ENCODE peak calls at places on chromosomes 16 and 17, in five cellular contexts. B is astrocyte of the spinal cord, R is RWPE1, P is retinal pigment epithelial cell, U is bronchial epithelial cell. S is an unnamed sample.

GRCh38 chr17:29018788-29019474 is 13.1 kb upstream of the SEZ6 start:
- DNase-seq in B (no peak), R (no peak), P (no peak), U (no peak), S (no peak)

GRCh38 chr16:89668790-89669158 is 11.1 kb downstream of the SPATA33 start:
- DNase-seq in B (no peak), R (no peak), P (no peak), U (no peak), S (no peak)

GRCh38 chr17:41957869-41958231 is 8.7 kb upstream of the CNP start:
- DNase-seq in B (no peak), R (no peak), P (no peak), U (no peak), S (no peak)

GRCh38 chr16:85459529-85460251 is 153.4 kb upstream of the GSE1 start:
- DNase-seq in B (no peak), R (no peak), P (no peak), U (no peak), S (no peak)

GRCh38 chr17:189444-189843 is 8.0 kb upstream of the DOC2B start:
- DNase-seq in B (no peak), R (no peak), P (no peak), U (no peak), S (no peak)

GRCh38 chr17:78793968-78794367 is 11.9 kb upstream of the CYTH1 start:
- DNase-seq in B (no peak), R (no peak), P (no peak), U (no peak), S (no peak)

GRCh38 chr17:65684631-65685030 is 123.2 kb upstream of the AXIN2 start:
- DNase-seq in B (no peak), R (no peak), P (no peak), U (peak), S (no peak)

GRCh38 chr17:27268394-27269085 is 25.4 kb upstream of the WSB1 start:
- DNase-seq in B (no peak), R (no peak), P (no peak), U (no peak), S (no peak)

GRCh38 chr16:74567901-74568300 is 39.0 kb downstream of the GLG1 start:
- DNase-seq in B (no peak), R (no peak), P (no peak), U (no peak), S (no peak)

GRCh38 chr16:19644877-19645276 is 73.2 kb downstream of the KNOP1 start:
- DNase-seq in B (peak), R (no peak), P (no peak), U (no peak), S (no peak)

GRCh38 chr17:43584666-43585102 is 38.5 kb upstream of the ETV4 start:
- DNase-seq in B (no peak), R (no peak), P (no peak), U (no peak), S (peak)

GRCh38 chr16:78274771-78275170 is 175.3 kb downstream of the WWOX start:
- DNase-seq in B (no peak), R (no peak), P (no peak), U (no peak), S (no peak)

GRCh38 chr17:33012522-33013033 is 20.9 kb downstream of the SPACA3 start:
- DNase-seq in B (peak), R (peak), P (peak), U (peak), S (peak)

GRCh38 chr17:77647531-77647930 is 311.0 kb upstream of the TNRC6C start:
- DNase-seq in B (no peak), R (no peak), P (no peak), U (no peak), S (no peak)

GRCh38 chr17:29162082-29162908 is 17.9 kb downstream of the MYO18A start:
- DNase-seq in B (no peak), R (no peak), P (no peak), U (no peak), S (no peak)

GRCh38 chr17:34892864-34893263 is 68.4 kb downstream of the CCT6B start:
- DNase-seq in B (no peak), R (peak), P (no peak), U (no peak), S (no peak)
- TF ChIP-seq CTCF in B (peak), R (no peak), P (peak), U (peak), S (peak)

GRCh38 chr16:88662843-88663606 is at the start of gene MVD:
- DNase-seq in B (peak), R (peak), P (peak), U (peak), S (peak)
- TF ChIP-seq CTCF in B (no peak), R (no peak), P (no peak), U (no peak), S (peak)

DNA sequence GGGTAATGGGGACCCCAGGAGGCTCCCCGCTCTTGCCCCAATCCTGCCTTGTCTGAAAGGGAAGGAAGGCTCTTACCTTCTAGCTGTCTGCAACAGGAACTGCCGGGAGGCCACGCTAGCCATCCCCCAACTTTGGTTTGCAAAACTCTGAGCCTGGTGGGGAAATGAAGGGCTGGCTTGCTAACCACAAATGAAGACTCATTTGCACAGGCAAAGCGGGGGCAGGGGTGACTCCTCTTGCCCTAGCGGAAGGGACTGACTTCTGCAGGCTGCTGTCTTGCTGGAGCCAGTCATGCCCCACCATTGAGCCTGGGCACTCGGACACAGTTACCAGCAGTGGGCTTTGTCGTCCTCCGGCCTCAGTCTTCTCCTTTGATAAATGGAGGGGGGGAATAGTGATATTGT is 52.6 kb downstream of the PLCG2 start:
- DNase-seq in B (no peak), R (no peak), P (no peak), U (no peak), S (no peak)
- TF ChIP-seq CTCF in B (no peak), R (no peak), P (no peak), U (no peak), S (no peak)

GRCh38 chr16:67286441-67287235 is 7.3 kb downstream of the PLEKHG4 start:
- DNase-seq in B (no peak), R (no peak), P (no peak), U (no peak), S (no peak)

GRCh38 chr16:67282447-67282805 is 3.1 kb downstream of the PLEKHG4 start:
- DNase-seq in B (no peak), R (no peak), P (no peak), U (no peak), S (no peak)

GRCh38 chr16:67283039-67283825 is 3.9 kb downstream of the PLEKHG4 start:
- DNase-seq in B (no peak), R (no peak), P (no peak), U (peak), S (peak)

GRCh38 chr16:67283826-67284555 is 4.7 kb downstream of the PLEKHG4 start:
- DNase-seq in B (no peak), R (no peak), P (no peak), U (no peak), S (no peak)

DNA sequence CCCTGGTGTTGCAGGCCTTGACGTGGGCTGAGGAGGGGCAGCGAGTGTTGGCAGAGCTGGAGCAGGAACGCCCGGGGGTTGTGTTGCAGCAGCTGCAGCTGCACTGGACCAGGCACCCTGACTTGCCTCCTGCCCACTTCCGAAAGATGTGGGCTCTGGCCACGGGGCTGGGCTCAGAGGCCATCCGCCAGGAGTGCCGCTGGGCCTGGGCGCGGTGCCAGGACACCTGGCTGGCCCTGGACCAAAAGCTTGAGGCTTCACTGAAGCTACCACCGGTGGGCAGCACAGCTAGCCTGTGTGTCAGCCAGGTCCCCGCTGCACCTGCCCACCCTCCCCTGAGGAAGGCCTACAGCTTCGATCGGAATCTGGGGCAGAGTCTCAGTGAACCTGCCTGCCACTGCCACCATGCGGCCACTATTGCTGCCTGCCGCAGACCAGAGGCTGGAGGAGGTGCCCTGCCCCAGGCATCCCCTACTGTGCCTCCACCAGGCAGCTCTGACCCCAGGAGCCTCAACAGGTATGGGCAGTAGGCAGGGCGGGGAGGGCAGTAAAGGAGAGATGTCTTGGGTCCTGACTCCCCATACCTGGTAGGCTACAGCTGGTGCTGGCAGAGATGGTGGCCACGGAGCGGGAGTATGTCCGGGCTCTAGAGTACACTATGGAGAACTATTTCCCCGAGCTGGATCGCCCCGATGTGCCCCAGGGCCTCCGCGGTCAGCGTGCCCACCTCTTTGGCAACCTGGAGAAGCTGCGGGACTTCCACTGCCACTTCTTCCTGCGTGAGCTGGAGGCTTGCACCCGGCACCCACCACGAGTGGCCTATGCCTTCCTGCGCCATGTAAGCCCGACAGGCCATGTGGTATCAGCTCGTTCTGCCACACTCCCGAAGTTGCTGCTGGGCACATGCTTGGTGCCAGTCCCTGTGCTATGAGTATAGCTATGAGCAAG is 5.6 kb downstream of the PLEKHG4 start:
- DNase-seq in B (peak), R (no peak), P (no peak), U (peak), S (no peak)
- TF ChIP-seq CTCF in B (peak), R (peak), P (peak), U (peak), S (peak)

DNA sequence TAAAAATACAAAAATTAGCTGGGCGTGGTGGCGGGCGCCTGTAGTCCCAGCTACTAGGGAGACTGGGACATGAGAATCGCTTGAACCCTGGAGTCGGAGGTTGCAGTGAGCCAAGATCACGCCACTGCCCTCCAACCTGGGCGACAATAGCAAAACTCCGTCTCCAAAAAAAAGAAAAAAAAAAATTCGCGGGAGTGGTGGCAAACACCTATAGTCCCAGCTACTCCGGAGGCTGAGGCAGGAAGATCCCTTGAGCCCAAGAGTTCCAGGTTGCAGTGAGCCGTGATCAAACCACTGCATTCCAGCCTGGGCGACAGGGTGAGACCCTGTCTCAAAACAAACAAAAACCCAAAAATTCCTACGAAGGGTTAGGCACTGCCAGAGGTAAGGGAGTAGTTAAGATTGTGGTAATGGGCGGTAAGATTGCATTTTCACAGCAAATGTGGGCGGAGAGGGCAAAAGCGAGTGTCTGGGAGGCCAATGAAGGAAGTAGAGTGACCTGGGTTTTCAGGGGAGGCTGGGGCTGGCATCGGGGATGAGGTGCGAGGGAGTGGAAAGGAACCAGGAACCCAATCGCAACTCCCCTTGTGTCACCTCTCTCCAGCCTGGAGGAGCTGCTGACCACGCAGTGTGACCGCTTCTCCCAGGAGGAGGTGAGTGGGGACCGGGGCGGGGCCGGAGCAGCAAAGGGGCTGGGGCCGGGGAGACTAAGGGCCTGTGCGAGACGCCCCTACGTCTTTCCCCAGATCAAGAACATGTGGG is 2.6 kb downstream of the MYL11 start:
- DNase-seq in B (no peak), R (no peak), P (no peak), U (no peak), S (no peak)
- TF ChIP-seq CTCF in B (no peak), R (no peak), P (no peak), U (no peak), S (no peak)

GRCh38 chr16:1510941-1511351 is 17.8 kb downstream of the TELO2 start:
- DNase-seq in B (no peak), R (no peak), P (no peak), U (no peak), S (no peak)
- TF ChIP-seq CTCF in B (no peak), R (no peak), P (no peak), U (no peak), S (peak)

S was measured in HFFc6.